ENCODE peak calls at places on chromosomes 11 and 22, in four cellular contexts. K is CD14-positive monocyte, B is colonic mucosa, M is lung. Y is an unnamed sample.

GRCh38 chr22:35150163-35151107 is 84.5 kb downstream of the ISX start:
- DNase-seq in K (no peak), B (peak), M (peak), Y (peak)

GRCh38 chr11:72553748-72554147 is 119.4 kb upstream of the CLPB start:
- DNase-seq in K (no peak), B (no peak), M (no peak), Y (no peak)

GRCh38 chr22:27401321-27401720 is 400.2 kb downstream of the MN1 start:
- DNase-seq in K (no peak), B (no peak), M (no peak), Y (peak)

GRCh38 chr11:57982763-57983162 is 40.9 kb upstream of the OR9Q1 start:
- DNase-seq in K (no peak), B (no peak), M (no peak), Y (no peak)

GRCh38 chr22:46754110-46754799 is 8.2 kb upstream of the TBC1D22A start:
- DNase-seq in K (peak), B (peak), M (peak), Y (peak)

GRCh38 chr11:2933376-2934056 is 4.3 kb upstream of the PHLDA2 start:
- DNase-seq in K (peak), B (peak), M (peak), Y (peak)

GRCh38 chr11:119671561-119672015 is 57.4 kb downstream of the NECTIN1 start:
- DNase-seq in K (no peak), B (no peak), M (no peak), Y (peak)

GRCh38 chr22:27799334-27800249 is 2.0 kb downstream of the MN1 start:
- DNase-seq in K (no peak), B (no peak), M (no peak), Y (no peak)

GRCh38 chr11:123302751-123303195 is 107.7 kb upstream of the CLMP start:
- DNase-seq in K (no peak), B (no peak), M (no peak), Y (peak)

GRCh38 chr11:125923633-125924032 is 19.3 kb downstream of the DDX25 start:
- DNase-seq in K (no peak), B (no peak), M (no peak), Y (no peak)

GRCh38 chr22:29816539-29816938 is 21.5 kb downstream of the ASCC2 start:
- DNase-seq in K (no peak), B (no peak), M (no peak), Y (no peak)

GRCh38 chr11:69949327-69949726 is 128.8 kb upstream of the ANO1 start:
- DNase-seq in K (no peak), B (no peak), M (no peak), Y (peak)

GRCh38 chr22:45612940-45613339 is 58.7 kb upstream of the ATXN10 start:
- DNase-seq in K (no peak), B (no peak), M (no peak), Y (peak)

GRCh38 chr11:105881027-105881426 is 141.0 kb downstream of the MSANTD4 start:
- DNase-seq in K (no peak), B (no peak), M (no peak), Y (no peak)

GRCh38 chr22:36285017-36285416 is 32.1 kb downstream of the APOL1 start:
- DNase-seq in K (no peak), B (no peak), M (no peak), Y (no peak)

GRCh38 chr22:19068784-19069271 is 53.4 kb downstream of the DGCR2 start:
- DNase-seq in K (no peak), B (no peak), M (no peak), Y (no peak)

GRCh38 chr11:46369458-46370152 is 11.9 kb upstream of the MDK start:
- DNase-seq in K (no peak), B (peak), M (peak), Y (peak)

GRCh38 chr11:27524155-27524554 is 17.6 kb upstream of the LIN7C start:
- DNase-seq in K (no peak), B (no peak), M (no peak), Y (peak)

GRCh38 chr11:66595245-66595904 is 2.4 kb downstream of the CCS start:
- DNase-seq in K (no peak), B (peak), M (peak), Y (no peak)

GRCh38 chr22:39301926-39302325 is 17.5 kb downstream of the RPL3 start:
- DNase-seq in K (no peak), B (no peak), M (no peak), Y (no peak)

GRCh38 chr22:22591348-22592299 is 32.6 kb upstream of the PRAME start:
- DNase-seq in K (no peak), B (no peak), M (no peak), Y (no peak)
- TF ChIP-seq CTCF in K (no peak), B (no peak), M (no peak), Y (peak)

DNA sequence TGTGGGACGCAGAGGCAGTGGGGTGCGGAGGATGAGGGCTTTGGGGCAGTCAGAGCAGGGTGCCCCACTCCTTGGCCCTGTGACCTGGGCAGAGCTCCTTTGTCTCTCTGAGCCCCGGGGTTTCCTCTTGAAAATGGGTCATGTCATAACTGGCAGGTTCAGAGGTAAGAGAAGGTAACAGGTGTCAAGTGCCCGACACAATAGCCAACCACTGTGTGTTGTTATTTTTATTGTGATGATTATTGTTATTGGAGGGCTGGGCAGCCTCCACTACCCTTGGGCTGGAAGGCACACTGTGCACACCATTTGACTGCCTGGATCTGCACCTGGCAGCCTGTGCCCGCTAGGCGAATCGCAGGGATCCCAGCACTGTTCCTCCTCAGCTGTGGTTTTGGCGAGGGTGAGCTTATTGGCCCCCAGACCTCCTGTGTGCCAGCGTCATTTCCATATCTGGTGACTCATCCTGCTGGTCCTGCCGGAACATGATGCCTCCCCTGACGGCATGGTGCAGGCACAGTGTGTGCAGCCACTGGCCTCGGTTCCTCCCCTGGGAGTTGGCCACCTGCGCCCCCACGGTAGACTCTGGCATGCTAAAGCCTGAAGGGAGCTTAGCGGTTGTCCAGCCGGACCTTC is 15.4 kb upstream of the SOX10 start:
- DNase-seq in K (peak), B (no peak), M (no peak), Y (peak)
- TF ChIP-seq CTCF in K (no peak), B (no peak), M (no peak), Y (no peak)

DNA sequence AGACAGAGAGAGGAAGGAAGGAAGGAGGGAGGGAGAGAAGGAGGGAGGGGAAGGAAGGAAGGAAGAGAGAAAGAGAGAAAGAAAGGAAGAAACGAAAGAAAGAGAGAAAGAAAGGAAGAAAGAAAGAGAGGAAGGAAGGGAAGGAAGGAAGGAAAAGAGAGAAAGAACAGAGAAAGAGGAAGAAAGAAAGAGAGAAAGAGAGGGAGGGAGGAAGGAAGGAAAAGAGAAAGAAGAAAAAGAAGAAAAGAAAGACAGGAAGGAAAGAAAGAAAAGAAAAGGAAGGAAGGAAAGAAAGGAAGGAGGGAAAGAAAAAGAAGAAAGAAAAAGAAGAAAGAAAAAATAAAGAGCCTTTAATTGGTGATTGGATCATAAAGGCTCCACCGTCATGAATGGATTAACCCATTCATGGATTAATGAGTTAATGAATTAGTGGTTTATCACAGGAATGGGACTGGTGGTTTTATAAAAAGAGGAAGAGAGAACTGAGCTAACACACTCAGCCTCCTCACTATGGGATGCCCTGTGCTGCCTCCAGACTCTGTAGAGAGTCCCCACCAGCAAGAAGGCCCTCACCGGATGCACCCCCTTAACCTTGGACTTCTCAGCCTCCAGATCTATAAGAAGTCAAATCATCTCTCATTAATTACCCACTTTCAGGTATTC is 9.0 kb upstream of the PLAAT2 start:
- DNase-seq in K (no peak), B (peak), M (no peak), Y (no peak)
- TF ChIP-seq CTCF in K (peak), B (no peak), M (no peak), Y (no peak)

GRCh38 chr22:41561335-41561734 is 525 bp downstream of the CSDC2 start:
- DNase-seq in K (no peak), B (no peak), M (no peak), Y (no peak)

GRCh38 chr22:41561788-41562187 is 978 bp downstream of the CSDC2 start:
- DNase-seq in K (no peak), B (no peak), M (no peak), Y (no peak)

GRCh38 chr22:41555325-41555724 is 5.5 kb upstream of the CSDC2 start:
- DNase-seq in K (no peak), B (no peak), M (no peak), Y (no peak)

GRCh38 chr22:41560095-41560487 is 719 bp upstream of the CSDC2 start:
- DNase-seq in K (no peak), B (no peak), M (no peak), Y (no peak)

DNA sequence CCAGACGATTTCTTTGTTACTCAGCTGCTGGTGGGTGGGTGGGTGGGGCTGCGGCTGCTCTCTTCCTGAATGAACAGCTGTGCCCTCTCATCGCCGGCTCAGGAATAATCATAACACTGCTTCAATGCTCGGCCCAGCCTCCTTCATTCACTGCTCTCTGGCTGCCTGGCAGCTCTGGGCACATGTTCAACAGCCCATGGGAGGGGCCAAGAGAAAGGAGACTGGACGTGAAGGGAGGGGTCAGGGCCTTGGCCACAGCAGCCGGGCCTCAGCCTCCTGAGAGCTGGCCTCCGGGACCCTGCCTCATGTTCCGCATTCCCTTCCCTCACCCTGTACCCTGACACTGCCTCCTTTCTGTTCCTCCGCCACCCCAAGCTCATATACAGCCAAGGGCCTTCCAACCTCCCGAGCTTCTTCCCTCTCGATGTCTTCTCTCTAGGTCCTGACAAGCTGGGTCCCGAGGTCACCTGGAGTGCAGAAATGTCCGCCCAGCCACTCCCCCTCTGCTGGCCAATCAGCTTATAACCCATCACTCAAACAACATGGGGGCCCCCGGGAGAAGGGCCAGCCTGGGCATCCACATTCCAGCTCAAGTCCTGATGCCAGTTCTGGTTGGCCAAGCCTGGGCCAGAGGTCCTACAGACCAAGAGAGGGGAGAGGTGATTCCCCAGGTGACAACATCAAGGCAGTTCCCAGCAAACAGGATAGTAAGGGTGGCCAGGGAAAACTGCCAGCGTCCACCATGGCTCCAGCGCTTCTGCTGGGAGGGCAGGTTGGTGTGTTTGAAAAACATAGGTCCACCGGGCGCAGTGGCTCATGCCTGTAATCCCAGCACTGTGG is 3.2 kb upstream of the CSDC2 start:
- DNase-seq in K (no peak), B (peak), M (peak), Y (peak)
- TF ChIP-seq CTCF in K (no peak), B (no peak), M (no peak), Y (no peak)

DNA sequence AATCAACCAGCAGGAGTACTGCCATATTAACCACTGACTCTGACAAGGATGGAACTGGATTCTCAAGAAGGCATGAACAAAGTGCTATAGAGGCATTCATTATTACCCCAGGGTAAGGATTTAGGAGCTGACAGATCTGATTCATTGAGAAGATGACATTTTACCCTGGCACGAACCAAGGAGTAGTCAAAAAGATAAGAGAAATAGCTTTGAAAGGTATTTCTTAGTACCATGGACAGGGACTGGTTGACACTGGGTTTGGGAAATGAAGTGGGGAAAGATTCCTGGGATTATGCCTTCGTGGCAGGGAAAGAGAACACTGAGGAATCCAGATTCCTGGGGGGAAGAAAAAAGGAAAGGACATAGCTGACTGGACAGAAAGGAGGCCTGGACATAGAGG is 5.1 kb upstream of the SAAL1 start:
- DNase-seq in K (no peak), B (no peak), M (no peak), Y (no peak)
- TF ChIP-seq CTCF in K (no peak), B (no peak), M (no peak), Y (no peak)

DNA sequence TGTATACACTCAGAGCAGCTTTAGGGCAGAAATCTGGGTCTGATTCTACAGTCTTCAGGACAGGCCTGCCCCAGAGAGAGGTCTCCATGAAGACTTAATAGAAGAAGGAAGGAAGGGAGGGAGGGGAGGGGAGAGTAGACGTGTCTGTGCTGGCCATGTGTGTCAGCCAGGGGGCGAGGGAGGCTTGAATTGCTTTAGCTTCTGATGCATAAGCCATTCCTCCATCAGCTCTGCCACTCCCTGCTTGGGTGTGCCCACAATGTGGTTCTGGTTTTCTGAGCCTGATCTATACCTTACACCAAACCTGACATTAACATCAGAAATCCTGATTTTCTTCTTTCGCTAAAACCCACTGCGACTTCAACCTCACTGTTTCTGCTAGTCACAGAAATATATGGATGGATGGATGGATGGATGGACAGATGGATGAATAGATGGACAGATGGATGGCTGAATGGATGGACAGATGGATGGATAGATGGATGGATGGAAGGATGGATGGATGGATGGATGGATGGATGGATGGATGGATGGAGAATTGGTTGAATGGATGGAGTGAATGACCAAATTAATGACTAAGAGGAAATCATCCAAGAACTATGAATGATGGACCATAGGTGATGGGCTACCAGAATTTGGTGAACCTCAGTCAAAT is 56.5 kb upstream of the PRDM11 start:
- DNase-seq in K (no peak), B (no peak), M (no peak), Y (peak)
- TF ChIP-seq CTCF in K (no peak), B (no peak), M (no peak), Y (peak)

DNA sequence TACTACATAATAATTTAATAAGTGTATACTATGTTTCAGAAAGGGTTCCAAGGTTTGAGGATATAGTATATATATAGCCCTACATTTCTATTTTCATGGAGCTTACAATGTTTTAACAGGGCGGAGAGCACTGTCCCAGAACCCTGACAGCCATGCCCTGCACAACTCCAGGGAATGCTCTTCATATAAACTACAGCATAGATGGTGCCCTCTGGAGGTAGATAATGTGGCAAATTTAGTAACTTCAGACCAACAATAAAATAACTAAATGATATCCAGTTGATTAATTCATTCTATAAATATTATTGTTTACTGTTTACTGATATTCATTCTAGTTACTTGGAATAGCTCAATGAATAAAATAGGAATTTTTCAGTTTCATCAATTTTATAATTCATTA is 693.7 kb upstream of the CCDC179 start:
- DNase-seq in K (no peak), B (no peak), M (no peak), Y (no peak)
- TF ChIP-seq CTCF in K (no peak), B (no peak), M (no peak), Y (peak)

DNA sequence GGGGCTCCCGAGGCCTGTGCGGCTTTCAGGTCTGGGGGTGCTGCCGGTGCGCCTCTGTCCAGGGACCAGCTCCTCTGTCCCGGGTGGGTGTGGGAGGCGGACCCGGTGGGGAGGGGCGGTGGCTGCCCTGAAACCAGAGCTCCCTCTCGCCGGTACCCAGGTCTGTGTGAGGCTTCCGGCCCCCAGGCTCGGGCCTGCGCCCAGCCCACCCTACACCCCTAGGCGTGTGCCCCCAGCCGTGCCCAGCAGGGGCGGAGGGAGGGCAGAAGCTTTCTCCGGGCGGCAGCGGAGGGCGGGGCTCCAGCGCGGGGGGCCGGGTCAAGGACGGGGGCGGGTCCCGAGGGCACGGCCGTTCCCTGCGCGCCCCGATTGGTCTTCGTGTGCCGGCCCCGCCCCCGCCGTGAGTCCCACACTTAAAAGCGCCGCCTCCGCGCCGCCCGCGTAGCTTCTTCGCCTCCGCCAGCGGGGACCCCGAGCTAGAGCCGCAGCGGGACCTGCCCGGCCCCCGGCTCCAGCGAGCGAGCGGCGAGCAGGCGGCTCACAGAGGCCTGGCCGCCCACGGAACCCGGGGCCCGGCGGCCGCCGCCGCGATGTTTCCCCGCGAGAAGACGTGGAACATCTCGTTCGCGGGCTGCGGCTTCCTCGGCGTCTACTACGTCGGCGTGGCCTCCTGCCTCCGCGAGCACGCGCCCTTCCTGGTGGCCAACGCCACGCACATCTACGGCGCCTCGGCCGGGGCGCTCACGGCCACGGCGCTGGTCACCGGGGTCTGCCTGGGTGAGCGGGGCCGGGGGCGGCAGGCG is 616 bp downstream of the PNPLA2 start:
- DNase-seq in K (peak), B (peak), M (peak), Y (peak)
- TF ChIP-seq CTCF in K (peak), B (no peak), M (no peak), Y (peak)

GRCh38 chr11:61545341-61545740 is 35.5 kb downstream of the SYT7 start:
- DNase-seq in K (no peak), B (no peak), M (no peak), Y (no peak)
- TF ChIP-seq CTCF in K (no peak), B (peak), M (no peak), Y (peak)

Y was measured in HFFc6.